ENCODE peak calls at places on chromosome 17, in four cellular contexts. U, A, E and G are unnamed samples.
A peak's percentile ranks its signal among the peaks of the same experiment; 100 is the strongest.

GRCh38 chr17:9538626-9539025 is 37.0 kb downstream of the STX8 start:
- DNase-seq in U (no peak), A (no peak), E (no peak), G (no peak)

GRCh38 chr17:39484178-39484577 is 22.9 kb downstream of the CDK12 start:
- DNase-seq in A (no peak), E (no peak), U (no peak), G (no peak)

GRCh38 chr17:43673516-43674323 is 12.0 kb upstream of the MEOX1 start:
- DNase-seq in A (peak; percentile 72), E (no peak), U (peak; percentile 80), G (peak; percentile 83)

GRCh38 chr17:65177901-65178300 is 40.7 kb downstream of the RGS9 start:
- DNase-seq in A (no peak), E (no peak), U (no peak), G (no peak)

GRCh38 chr17:38601539-38602351 is 4.0 kb downstream of the SRCIN1 start:
- DNase-seq in U (no peak), A (no peak), E (peak; percentile 56), G (no peak)

GRCh38 chr17:76732734-76733617 is 4.2 kb downstream of the SRSF2 start:
- DNase-seq in U (no peak), E (no peak), A (no peak), G (no peak)

GRCh38 chr17:76145231-76146052 is 4.4 kb upstream of the FOXJ1 start:
- DNase-seq in E (no peak), U (no peak), A (peak; percentile 7), G (no peak)

GRCh38 chr17:58513913-58514794 is at the start of gene MTMR4:
- DNase-seq in A (peak; percentile 57), U (peak; percentile 81), E (peak; percentile 94), G (peak; percentile 77)

GRCh38 chr17:47785538-47786123 is 36.0 kb downstream of the OSBPL7 start:
- DNase-seq in E (no peak), U (no peak), A (no peak), G (no peak)

GRCh38 chr17:72387487-72387886 is 266.7 kb downstream of the SOX9 start:
- DNase-seq in A (no peak), E (no peak), U (no peak), G (no peak)

GRCh38 chr17:64146418-64147109 is 16.6 kb upstream of the ERN1 start:
- DNase-seq in A (peak; percentile 47), E (peak; percentile 87), U (peak; percentile 65), G (peak; percentile 80)

GRCh38 chr17:39553326-39553945 is 54.3 kb downstream of the NEUROD2 start:
- DNase-seq in A (no peak), E (no peak), U (no peak), G (no peak)

GRCh38 chr17:77528516-77529327 is 388.0 kb downstream of the SEC14L1 start:
- DNase-seq in E (no peak), A (no peak), U (no peak), G (no peak)

GRCh38 chr17:3773511-3773910 is 27.5 kb downstream of the ITGAE start:
- DNase-seq in E (peak; percentile 7), A (no peak), U (no peak), G (no peak)

GRCh38 chr17:58005031-58005727 is 1.9 kb downstream of the SRSF1 start:
- DNase-seq in U (no peak), A (no peak), E (no peak), G (no peak)

GRCh38 chr17:74864866-74865395 is 5.2 kb upstream of the GRIN2C start:
- DNase-seq in U (peak; percentile 68), E (no peak), A (peak; percentile 74), G (peak; percentile 87)

GRCh38 chr17:45170976-45171337 is 9.3 kb downstream of the HEXIM2 start:
- DNase-seq in E (peak; percentile 82), U (peak; percentile 55), A (peak; percentile 62), G (peak; percentile 90)

GRCh38 chr17:38543403-38544174 is 62.2 kb downstream of the SRCIN1 start:
- DNase-seq in A (no peak), U (no peak), E (no peak), G (no peak)

GRCh38 chr17:61545335-61545938 is 45.6 kb downstream of the NACA2 start:
- DNase-seq in A (no peak), E (no peak), U (no peak), G (no peak)

GRCh38 chr17:17512866-17513265 is 16.7 kb upstream of the RASD1 start:
- DNase-seq in A (no peak), U (no peak), E (peak; percentile 32), G (no peak)

GRCh38 chr17:30928584-30928983 is 6.8 kb downstream of the ADAP2 start:
- DNase-seq in U (no peak), A (no peak), E (no peak), G (no peak)

GRCh38 chr17:4170639-4171280 is 27.8 kb downstream of the CYB5D2 start:
- DNase-seq in A (no peak), U (no peak), E (peak; percentile 0), G (no peak)

GRCh38 chr17:50689251-50689650 is 18.5 kb downstream of the ANKRD40 start:
- DNase-seq in A (no peak), U (no peak), E (peak; percentile 71), G (no peak)
- H3K27ac ChIP-seq in A (no peak overlapping the region), U (no peak overlapping the region), E (no peak overlapping the region), G (no peak overlapping the region)

GRCh38 chr17:32264140-32264799 is 1.4 kb upstream of the RHBDL3 start:
- DNase-seq in U (no peak), E (peak; percentile 29), A (no peak), G (no peak)

GRCh38 chr17:32265896-32266388 is 310 bp downstream of the RHBDL3 start:
- DNase-seq in A (no peak), U (no peak), E (no peak), G (no peak)

GRCh38 chr17:32265192-32265895 is at the start of gene RHBDL3:
- DNase-seq in E (peak; percentile 68), U (peak; percentile 50), A (no peak), G (no peak)

GRCh38 chr17:32266389-32267269 is 997 bp downstream of the RHBDL3 start:
- DNase-seq in E (peak; percentile 81), U (no peak), A (no peak), G (no peak)

GRCh38 chr17:32264823-32265191 is 825 bp upstream of the RHBDL3 start:
- DNase-seq in E (peak; percentile 55), U (no peak), A (no peak), G (no peak)
- H3K27ac ChIP-seq in E (no peak overlapping the region), U (peak overlapping the region; percentile 75), A (peak overlapping the region; percentile 0), G (peak overlapping the region; percentile 46)

GRCh38 chr17:42243493-42243982 is 32.7 kb downstream of the STAT5B start:
- DNase-seq in E (no peak), A (no peak), U (no peak), G (no peak)
- H3K27ac ChIP-seq in E (no peak overlapping the region), A (peak overlapping the region; percentile 1), U (no peak overlapping the region), G (no peak overlapping the region)

GRCh38 chr17:34382586-34383224 is 19.7 kb upstream of the CCL1 start:
- DNase-seq in E (no peak), U (no peak), A (no peak), G (no peak)
- H3K27ac ChIP-seq in E (no peak overlapping the region), U (no peak overlapping the region), A (no peak overlapping the region), G (no peak overlapping the region)

DNA sequence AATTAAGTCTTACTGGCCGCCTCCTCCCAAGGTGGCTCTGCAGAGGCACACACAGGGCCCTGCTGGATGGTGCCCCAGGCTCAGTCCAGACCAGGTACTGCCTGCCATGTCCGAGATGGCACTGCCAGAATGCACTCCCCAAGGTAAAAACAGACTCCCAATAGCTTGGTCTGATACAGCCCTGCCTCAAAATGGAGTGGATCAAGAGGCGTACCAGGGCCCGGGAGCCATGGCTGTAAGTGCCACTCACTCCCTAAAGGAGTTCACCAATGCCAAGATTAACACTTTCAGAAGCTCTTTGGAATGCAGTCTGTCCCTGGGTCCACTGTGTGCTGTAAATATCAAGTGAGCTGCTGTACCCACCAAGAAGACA is 576 bp upstream of the MYO18A start:
- DNase-seq in E (no peak), U (no peak), A (no peak), G (no peak)
- H3K27ac ChIP-seq in E (peak overlapping the region; percentile 53), U (peak overlapping the region; percentile 88), A (peak overlapping the region; percentile 97), G (peak overlapping the region; percentile 85)